ENCODE peak calls at places on chromosome 6, in six cellular contexts. K is esophagus squamous epithelium; B is PC-3; S is CD8-positive, alpha-beta memory T cell; G is stomach; F is AG04450. O is an unnamed sample. For H3K27me3, the result is how much of the 10 kb centered on the place peaks cover.

GRCh38 chr6:124800222-124800621 is 162.0 kb upstream of the RNF217 start:
- DNase-seq in S (no peak), F (no peak), G (no peak), B (no peak), K (no peak), O (no peak)

GRCh38 chr6:27025351-27025750 is 222.2 kb upstream of the PRSS16 start:
- DNase-seq in K (no peak), B (peak), S (no peak), G (no peak), F (no peak), O (no peak)

GRCh38 chr6:45082091-45082490 is 246.0 kb upstream of the RUNX2 start:
- DNase-seq in B (no peak), S (no peak), G (no peak), K (no peak), F (no peak), O (no peak)

GRCh38 chr6:33684983-33685382 is 26.5 kb downstream of the UQCC2 start:
- DNase-seq in G (no peak), K (no peak), F (no peak), S (no peak), B (no peak), O (no peak)

GRCh38 chr6:44410363-44410762 is 22.9 kb downstream of the CDC5L start:
- DNase-seq in S (no peak), K (no peak), G (no peak), B (no peak), F (no peak), O (no peak)

GRCh38 chr6:91669154-91669903 is 1082.5 kb upstream of the MAP3K7 start:
- DNase-seq in G (no peak), K (no peak), F (no peak), S (no peak), B (no peak), O (no peak)

GRCh38 chr6:134178230-134179044 is 126.0 kb upstream of the SLC2A12 start:
- DNase-seq in G (peak), B (no peak), F (peak), K (peak), S (peak), O (peak)

GRCh38 chr6:158047120-158047518 is 65.5 kb downstream of the SYNJ2 start:
- DNase-seq in K (no peak), G (no peak), F (no peak), S (no peak), B (peak), O (no peak)

GRCh38 chr6:145627451-145627850 is 107.9 kb downstream of the EPM2A start:
- DNase-seq in B (no peak), F (no peak), S (no peak), K (no peak), G (no peak), O (no peak)

GRCh38 chr6:31525932-31526591 is 2.7 kb upstream of the MCCD1 start:
- DNase-seq in S (no peak), B (peak), F (no peak), G (no peak), K (no peak), O (no peak)

GRCh38 chr6:161829186-161829794 is 555.4 kb upstream of the AGPAT4 start:
- DNase-seq in S (no peak), B (no peak), F (no peak), G (no peak), K (no peak), O (no peak)

GRCh38 chr6:15551798-15552197 is 111.0 kb downstream of the DTNBP1 start:
- DNase-seq in K (no peak), B (no peak), S (no peak), G (no peak), F (no peak), O (no peak)

GRCh38 chr6:158027590-158028285 is 46.1 kb downstream of the SYNJ2 start:
- DNase-seq in S (no peak), K (no peak), G (no peak), F (no peak), B (no peak), O (no peak)

GRCh38 chr6:90859612-90860011 is 272.7 kb upstream of the MAP3K7 start:
- DNase-seq in S (no peak), B (peak), K (no peak), F (no peak), G (no peak), O (no peak)

GRCh38 chr6:128028183-128028582 is 127.3 kb upstream of the THEMIS start:
- DNase-seq in S (no peak), B (no peak), F (no peak), K (no peak), G (no peak), O (no peak)

GRCh38 chr6:76852776-76853175 is 610.5 kb downstream of the HTR1B start:
- DNase-seq in S (no peak), G (no peak), K (no peak), B (peak), F (no peak), O (no peak)

GRCh38 chr6:158655569-158656450 is 6.0 kb downstream of the SYTL3 start:
- DNase-seq in G (no peak), B (no peak), F (no peak), S (no peak), K (no peak), O (no peak)

GRCh38 chr6:170108890-170109587 is 181.8 kb downstream of the DLL1 start:
- DNase-seq in S (no peak), G (peak), B (no peak), K (no peak), F (no peak), O (peak)

GRCh38 chr6:150622941-150623874 is 23.5 kb downstream of the PLEKHG1 start:
- DNase-seq in F (no peak), K (no peak), G (no peak), S (no peak), B (no peak), O (peak)

GRCh38 chr6:114342826-114343781 is at the start of gene HS3ST5:
- DNase-seq in K (no peak), B (peak), F (no peak), G (no peak), S (no peak), O (no peak)

GRCh38 chr6:20028562-20028961 is 183.7 kb downstream of the MBOAT1 start:
- DNase-seq in K (no peak), S (no peak), G (no peak), F (no peak), B (no peak), O (no peak)

GRCh38 chr6:104537185-104537584 is 322.5 kb downstream of the HACE1 start:
- DNase-seq in S (no peak), G (no peak), F (peak), B (peak), K (no peak), O (no peak)

GRCh38 chr6:71473908-71474307 is 185.3 kb downstream of the OGFRL1 start:
- DNase-seq in K (no peak), F (peak), S (no peak), B (peak), G (no peak), O (peak)

GRCh38 chr6:117266948-117267347 is 1.6 kb downstream of the VGLL2 start:
- DNase-seq in F (no peak), G (no peak), B (no peak), K (no peak), S (no peak), O (no peak)
- H3K27me3 ChIP-seq in F (half or more), G (under half), B (half or more), K (under half), S (under half), O (half or more)

DNA sequence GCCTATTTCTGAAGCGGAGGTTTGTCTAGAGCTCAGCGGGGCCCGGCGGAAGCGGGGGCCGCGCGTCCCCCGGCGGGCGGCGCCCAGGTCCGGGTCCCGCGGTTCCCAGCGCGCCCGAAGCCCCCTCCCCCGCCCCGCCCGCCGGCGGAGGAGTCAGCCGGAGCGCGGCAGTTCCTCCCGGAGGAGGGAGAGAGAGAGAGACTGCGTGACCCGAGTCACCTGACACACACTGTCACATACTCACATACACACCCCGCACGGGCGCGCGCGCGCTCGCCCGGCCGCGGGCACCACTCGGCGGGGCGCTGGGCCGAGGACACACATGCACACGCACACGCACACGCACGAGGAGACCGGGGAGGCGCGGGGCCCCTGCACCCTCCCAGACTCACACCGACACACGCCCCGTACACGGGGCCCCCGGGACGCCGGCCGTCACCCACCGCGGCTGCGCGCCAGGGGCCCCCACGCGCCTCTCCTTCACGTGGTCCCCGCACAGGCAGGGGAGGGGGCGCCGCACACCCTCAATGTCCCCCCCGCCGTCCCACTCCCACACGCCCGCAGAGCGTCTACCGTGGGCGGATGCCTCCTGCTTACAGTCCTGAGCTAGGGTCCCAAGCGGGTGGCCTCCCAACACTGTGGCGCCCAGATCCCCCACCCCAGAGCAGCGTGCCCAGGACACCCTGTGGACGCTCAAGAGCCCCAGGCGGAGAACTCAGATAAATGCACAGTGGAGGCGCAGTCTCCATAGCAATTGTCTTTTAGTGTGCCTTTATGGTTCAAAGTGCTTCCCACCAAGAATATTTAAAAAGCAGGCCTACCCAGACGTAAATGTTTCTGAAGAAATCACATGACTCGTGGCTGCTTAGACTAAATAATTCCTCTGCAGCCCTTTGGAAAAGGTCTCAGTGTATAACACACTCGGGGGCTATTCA is at the start of gene RRAGD:
- DNase-seq in S (peak), K (no peak), G (peak), B (peak), F (no peak), O (peak)
- H3K27me3 ChIP-seq in S (under half), K (under half), G (under half), B (half or more), F (half or more), O (under half)

GRCh38 chr6:99236010-99236409 is 113.5 kb downstream of the FAXC start:
- DNase-seq in K (no peak), S (no peak), B (no peak), F (no peak), G (no peak), O (no peak)

GRCh38 chr6:99233219-99233618 is 116.3 kb downstream of the FAXC start:
- DNase-seq in F (no peak), K (no peak), B (no peak), G (no peak), S (no peak), O (no peak)

DNA sequence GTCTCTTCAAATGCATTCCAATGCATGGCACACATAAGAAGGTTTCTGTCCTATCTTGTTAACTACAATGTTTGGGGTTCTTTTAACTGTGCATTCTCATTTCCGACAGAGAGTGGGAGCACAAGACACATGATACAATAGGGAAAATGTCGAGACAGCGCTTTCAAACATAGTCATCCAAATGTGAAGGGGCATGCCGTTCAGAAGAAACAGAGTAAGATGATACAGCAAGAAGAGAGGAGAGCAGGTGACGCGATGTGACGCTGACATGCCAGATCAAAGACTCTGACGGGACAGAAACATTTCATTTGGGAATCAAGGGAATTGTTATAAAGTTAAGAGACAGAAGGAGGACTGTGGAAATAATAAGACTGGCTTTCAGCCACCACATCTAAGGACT is 117.5 kb downstream of the FAXC start:
- DNase-seq in F (no peak), S (no peak), B (no peak), G (no peak), K (no peak), O (no peak)
- H3K27me3 ChIP-seq in F (under half), S (under half), B (half or more), G (under half), K (under half), O (under half)

GRCh38 chr6:111674882-111675281 is 69.2 kb upstream of the TRAF3IP2 start:
- DNase-seq in G (no peak), F (no peak), B (no peak), S (no peak), K (no peak), O (no peak)
- H3K27me3 ChIP-seq in G (under half), F (under half), B (under half), S (under half), K (under half), O (under half)

DNA sequence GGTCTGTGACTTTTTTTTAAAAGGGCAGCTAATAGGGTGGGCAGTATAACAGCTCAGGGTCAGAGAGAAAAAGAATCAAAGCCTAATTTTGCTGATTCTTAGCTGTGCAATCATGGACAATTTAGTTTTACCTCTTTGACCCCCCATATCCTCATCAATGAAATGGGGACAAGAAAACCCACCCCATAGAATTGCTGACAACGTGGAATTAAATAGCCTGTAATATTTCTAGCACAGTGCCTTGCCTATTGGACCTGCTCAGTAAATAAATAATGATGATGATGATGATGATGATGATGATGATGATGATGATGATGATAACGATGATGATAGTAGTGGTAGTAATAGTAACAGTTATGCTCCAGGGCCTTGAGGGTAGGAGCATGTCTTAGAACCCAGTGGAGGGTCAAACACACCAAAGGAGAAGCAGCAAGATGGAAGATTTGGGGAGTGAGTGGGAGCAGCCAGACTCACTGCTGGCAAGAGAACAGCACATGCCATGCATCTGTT is 166.8 kb upstream of the LRFN2 start:
- DNase-seq in K (no peak), B (no peak), G (no peak), F (no peak), S (no peak), O (no peak)
- H3K27me3 ChIP-seq in K (under half), B (under half), G (under half), F (under half), S (under half), O (under half)

GRCh38 chr6:166763606-166764472 is 136.8 kb upstream of the RPS6KA2 start:
- DNase-seq in S (no peak), K (no peak), F (no peak), B (no peak), G (peak), O (no peak)
- H3K27me3 ChIP-seq in S (under half), K (under half), F (under half), B (under half), G (under half), O (under half)

DNA sequence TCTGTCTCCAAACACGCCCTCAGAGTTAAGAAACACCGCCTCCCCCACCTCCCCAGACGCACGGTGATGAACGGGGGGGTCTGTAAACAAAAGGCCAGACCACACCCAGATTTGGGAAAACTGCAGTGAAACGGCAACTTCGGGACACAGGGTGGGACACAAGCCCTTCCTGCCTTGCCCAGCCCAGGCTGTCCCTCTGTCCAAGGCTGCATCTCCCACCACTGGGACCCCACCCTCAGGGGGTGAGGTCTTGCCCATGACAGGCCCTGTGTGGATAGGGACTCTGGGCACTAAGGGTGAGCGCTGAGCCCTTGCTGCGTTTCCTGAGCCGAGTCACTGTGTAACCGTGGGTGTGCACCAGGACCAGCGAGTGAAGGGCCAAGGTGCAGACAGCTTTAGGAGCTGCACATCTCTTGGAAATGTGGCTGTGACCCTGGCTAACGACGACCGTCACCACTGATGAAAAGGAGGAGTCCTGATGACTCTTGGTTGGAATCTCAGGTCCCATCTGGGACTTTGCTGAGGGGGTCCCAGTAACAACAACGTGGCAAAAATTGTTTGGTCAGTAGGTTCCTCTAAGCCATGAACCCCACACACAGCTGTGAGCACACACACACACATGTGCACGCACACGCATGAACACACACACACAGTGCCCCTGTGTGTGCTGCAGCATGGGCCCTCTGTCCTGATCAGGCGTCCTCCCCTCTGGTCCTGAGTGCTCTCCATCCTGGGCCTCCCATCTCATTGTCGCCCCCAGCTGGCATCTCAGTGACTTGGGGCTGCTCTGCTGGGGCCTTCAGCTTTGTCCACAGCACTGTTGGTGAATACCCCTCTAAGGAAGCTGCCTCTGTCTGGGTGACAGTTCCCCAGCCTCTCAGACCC is 100.6 kb downstream of the RAMACL start:
- DNase-seq in K (no peak), G (no peak), F (no peak), B (no peak), S (no peak), O (peak)
- H3K27me3 ChIP-seq in K (under half), G (under half), F (under half), B (under half), S (under half), O (under half)

O was measured in Peyer's patch.